ENCODE peak calls at places on chromosomes 13 and 19, in four cellular contexts. W, E, K and T are unnamed samples.

GRCh38 chr19:39499932-39500331 is 1.2 kb downstream of the DLL3 start:
- DNase-seq in W (no peak), E (no peak), K (no peak), T (no peak)

GRCh38 chr13:113519556-113519955 is 29.0 kb upstream of the DCUN1D2 start:
- DNase-seq in W (no peak), E (no peak), K (no peak), T (no peak)

GRCh38 chr13:39536274-39536673 is 66.7 kb downstream of the LHFPL6 start:
- DNase-seq in W (no peak), E (peak; percentile 71), K (no peak), T (no peak)

GRCh38 chr13:109787135-109787954 is 962 bp upstream of the IRS2 start:
- DNase-seq in W (peak; percentile 43), E (no peak), K (peak; percentile 52), T (no peak)

GRCh38 chr13:50760751-50761150 is 82.7 kb downstream of the DLEU7 start:
- DNase-seq in W (no peak), E (no peak), K (no peak), T (no peak)

GRCh38 chr19:17420267-17420924 is 549 bp downstream of the MVB12A start:
- DNase-seq in W (peak; percentile 53), E (no peak), K (peak; percentile 65), T (no peak)

GRCh38 chr19:49042177-49042576 is 1.5 kb upstream of the CGB5 start:
- DNase-seq in W (no peak), E (no peak), K (no peak), T (no peak)

GRCh38 chr13:28161370-28161769 is 23.0 kb downstream of the PAN3 start:
- DNase-seq in W (no peak), E (no peak), K (no peak), T (no peak)

GRCh38 chr19:887072-887471 is 5.9 kb downstream of the MED16 start:
- DNase-seq in W (no peak), E (no peak), K (no peak), T (no peak)

GRCh38 chr13:27131202-27131623 is 40.4 kb downstream of the USP12 start:
- DNase-seq in W (no peak), E (no peak), K (peak; percentile 24), T (peak; percentile 90)

GRCh38 chr19:50798116-50798942 is 8.1 kb downstream of the ACP4 start:
- DNase-seq in W (no peak), E (no peak), K (no peak), T (no peak)

GRCh38 chr13:74115138-74115537 is 19.1 kb downstream of the KLF12 start:
- DNase-seq in W (no peak), E (no peak), K (no peak), T (no peak)

GRCh38 chr19:35755550-35756371 is 1.1 kb downstream of the HSPB6 start:
- DNase-seq in W (peak; percentile 97), E (no peak), K (peak; percentile 53), T (no peak)

GRCh38 chr13:110331362-110331761 is 24.3 kb downstream of the COL4A2 start:
- DNase-seq in W (no peak), E (no peak), K (no peak), T (no peak)

GRCh38 chr19:10566658-10567410 is 1.0 kb upstream of the KRI1 start:
- DNase-seq in W (no peak), E (no peak), K (no peak), T (peak; percentile 74)

GRCh38 chr19:2509096-2509495 is 33.2 kb downstream of the GADD45B start:
- DNase-seq in W (no peak), E (no peak), K (no peak), T (no peak)

GRCh38 chr19:28956971-28957370 is 256.0 kb downstream of the UQCRFS1 start:
- DNase-seq in W (no peak), E (no peak), K (no peak), T (no peak)

GRCh38 chr13:82356667-82357066 is 1525.6 kb downstream of the SLITRK1 start:
- DNase-seq in W (no peak), E (no peak), K (no peak), T (no peak)

GRCh38 chr19:2356036-2356646 is 3.9 kb upstream of the TMPRSS9 start:
- DNase-seq in W (no peak), E (no peak), K (no peak), T (peak; percentile 9)

GRCh38 chr19:18736415-18737336 is 53.2 kb downstream of the CRTC1 start:
- DNase-seq in W (no peak), E (peak; percentile 83), K (no peak), T (no peak)

GRCh38 chr19:22806418-22806817 is 22.5 kb upstream of the ZNF99 start:
- DNase-seq in W (no peak), E (no peak), K (no peak), T (no peak)

GRCh38 chr13:104318121-104318520 is 1251.9 kb upstream of the SLC10A2 start:
- DNase-seq in W (no peak), E (no peak), K (no peak), T (no peak)

GRCh38 chr13:51978836-51979556 is 32.3 kb downstream of the ATP7B start:
- DNase-seq in W (no peak), E (no peak), K (peak; percentile 39), T (no peak)